ENCODE peak calls at places on chromosomes 11 and 22, in nine cellular contexts. I is Caco-2; K is GM19239; F is AG08395; H is ELF-1; D is EL; E is fibroblast of lung; V is activated CD4-positive, CD25-positive, alpha-beta regulatory T cell; T is ACHN. U is an unnamed sample.
A peak's percentile ranks its signal among the peaks of the same experiment; 100 is the strongest.

GRCh38 chr11:39992550-39992949 is 1466.9 kb downstream of the LRRC4C start:
- DNase-seq in V (no peak), F (no peak), I (no peak), T (no peak), E (no peak), D (no peak), K (no peak), H (no peak), U (no peak)

GRCh38 chr11:17352925-17353227 is 1.3 kb downstream of the NCR3LG1 start:
- DNase-seq in V (no peak), K (peak; percentile 25), I (peak; percentile 50), T (peak; percentile 44), H (peak; percentile 27), E (peak; percentile 57), F (no peak), D (peak; percentile 44), U (no peak)

GRCh38 chr11:1356007-1356435 is 33.7 kb upstream of the BRSK2 start:
- DNase-seq in K (no peak), I (peak; percentile 54), V (no peak), T (no peak), F (no peak), H (no peak), E (no peak), D (no peak), U (no peak)

GRCh38 chr11:5684627-5685362 is at the start of gene TRIM5:
- DNase-seq in V (peak; percentile 50), T (peak; percentile 97), H (peak; percentile 94), I (peak; percentile 90), D (peak; percentile 98), E (peak; percentile 96), F (peak; percentile 98), K (peak; percentile 79), U (peak; percentile 74)

GRCh38 chr11:78840623-78841022 is 266.0 kb upstream of the NARS2 start:
- DNase-seq in D (no peak), F (peak; percentile 38), E (peak; percentile 90), K (no peak), I (no peak), V (no peak), H (no peak), T (no peak), U (no peak)

GRCh38 chr11:1622076-1622475 is at the start of gene KRTAP5-4:
- DNase-seq in K (no peak), T (no peak), D (no peak), F (no peak), I (no peak), H (no peak), V (no peak), E (no peak), U (no peak)

GRCh38 chr11:128615076-128615475 is 27.7 kb upstream of the ETS1 start:
- DNase-seq in T (no peak), K (no peak), I (no peak), F (no peak), E (no peak), D (no peak), V (no peak), H (peak; percentile 54), U (no peak)

GRCh38 chr11:12175694-12176241 is 65.4 kb downstream of the MICAL2 start:
- DNase-seq in K (no peak), V (no peak), I (no peak), F (peak; percentile 88), T (peak; percentile 92), E (peak; percentile 76), H (no peak), D (peak; percentile 94), U (no peak)

GRCh38 chr22:39292561-39293074 is 26.8 kb downstream of the RPL3 start:
- DNase-seq in F (peak; percentile 92), V (no peak), K (no peak), H (peak; percentile 70), D (peak; percentile 98), E (peak; percentile 86), I (peak; percentile 66), T (peak; percentile 97), U (peak; percentile 45)